ENCODE peak calls at places on chromosomes 3 and 15, in nine cellular contexts. C is transverse colon, Q is HCT116, J is breast epithelium, N is suprapubic skin, Y is stomach, O is endothelial cell of umbilical vein, T is sigmoid colon, B is spleen. Z is an unnamed sample.

GRCh38 chr3:62289922-62290321 is 83.4 kb downstream of the FEZF2 start:
- DNase-seq in C (no peak), Q (no peak), J (no peak), N (no peak), Y (no peak), O (no peak), T (no peak), B (no peak), Z (no peak)

GRCh38 chr15:39172380-39173281 is 408.2 kb upstream of the THBS1 start:
- DNase-seq in C (no peak), Q (no peak), J (no peak), N (no peak), Y (no peak), O (peak), T (peak), B (no peak), Z (peak)

GRCh38 chr3:38805765-38806386 is 10.1 kb downstream of the SCN10A start:
- DNase-seq in C (peak), Q (peak), J (no peak), N (no peak), Y (no peak), O (peak), T (no peak), B (no peak), Z (no peak)

GRCh38 chr15:82105458-82106205 is 59.8 kb upstream of the MEX3B start:
- DNase-seq in C (no peak), Q (no peak), J (no peak), N (no peak), Y (no peak), O (no peak), T (peak), B (no peak), Z (no peak)

GRCh38 chr3:127684871-127685707 is 12.3 kb downstream of the ABTB1 start:
- DNase-seq in C (no peak), Q (no peak), J (peak), N (peak), Y (no peak), O (no peak), T (peak), B (peak), Z (no peak)

GRCh38 chr15:70451861-70452653 is 311.3 kb downstream of the UACA start:
- DNase-seq in C (peak), Q (no peak), J (no peak), N (no peak), Y (peak), O (no peak), T (no peak), B (peak), Z (no peak)

GRCh38 chr3:185253645-185254410 is at the start of gene EHHADH:
- DNase-seq in C (peak), Q (peak), J (peak), N (peak), Y (peak), O (peak), T (peak), B (peak), Z (peak)

GRCh38 chr15:52257734-52258062 is 37.9 kb downstream of the MYO5C start:
- DNase-seq in C (no peak), Q (no peak), J (no peak), N (no peak), Y (no peak), O (no peak), T (no peak), B (no peak), Z (no peak)

GRCh38 chr3:149494022-149494758 is 19.7 kb downstream of the TM4SF4 start:
- DNase-seq in C (peak), Q (peak), J (peak), N (no peak), Y (peak), O (peak), T (peak), B (no peak), Z (no peak)

GRCh38 chr3:46861996-46862688 is 1.1 kb downstream of the MYL3 start:
- DNase-seq in C (no peak), Q (no peak), J (peak), N (peak), Y (no peak), O (no peak), T (peak), B (peak), Z (no peak)

GRCh38 chr3:69541059-69541471 is 155.2 kb upstream of the FRMD4B start:
- DNase-seq in C (no peak), Q (no peak), J (no peak), N (no peak), Y (no peak), O (no peak), T (no peak), B (no peak), Z (no peak)

GRCh38 chr15:58532126-58532525 is 100.3 kb downstream of the LIPC start:
- DNase-seq in C (no peak), Q (no peak), J (no peak), N (no peak), Y (no peak), O (no peak), T (no peak), B (no peak), Z (no peak)

GRCh38 chr3:118990818-118991560 is 43.7 kb downstream of the IGSF11 start:
- DNase-seq in C (no peak), Q (no peak), J (no peak), N (no peak), Y (no peak), O (no peak), T (no peak), B (no peak), Z (no peak)

GRCh38 chr3:44058022-44058867 is 183.4 kb upstream of the TOPAZ1 start:
- DNase-seq in C (peak), Q (no peak), J (no peak), N (no peak), Y (no peak), O (no peak), T (no peak), B (peak), Z (peak)

GRCh38 chr15:90184786-90185704 is 16.1 kb upstream of the SEMA4B start:
- DNase-seq in C (peak), Q (no peak), J (peak), N (no peak), Y (peak), O (no peak), T (peak), B (peak), Z (peak)
- TF ChIP-seq POLR2A in C (peak), Q (no peak), J (peak), N (no peak), Y (no peak), O (no peak), T (peak), B (no peak), Z (no peak)

GRCh38 chr15:90660195-90660995 is 56.8 kb upstream of the BLM start:
- DNase-seq in C (peak), Q (no peak), J (peak), N (peak), Y (peak), O (no peak), T (peak), B (peak), Z (peak)
- H3K27ac ChIP-seq in C (peak), Q (no peak), J (peak), N (peak), Y (peak), O (no peak), T (peak), B (peak), Z (peak)

GRCh38 chr3:5841609-5842008 is 654.1 kb downstream of the EDEM1 start:
- DNase-seq in C (no peak), Q (no peak), J (no peak), N (no peak), Y (no peak), O (no peak), T (no peak), B (no peak), Z (no peak)

DNA sequence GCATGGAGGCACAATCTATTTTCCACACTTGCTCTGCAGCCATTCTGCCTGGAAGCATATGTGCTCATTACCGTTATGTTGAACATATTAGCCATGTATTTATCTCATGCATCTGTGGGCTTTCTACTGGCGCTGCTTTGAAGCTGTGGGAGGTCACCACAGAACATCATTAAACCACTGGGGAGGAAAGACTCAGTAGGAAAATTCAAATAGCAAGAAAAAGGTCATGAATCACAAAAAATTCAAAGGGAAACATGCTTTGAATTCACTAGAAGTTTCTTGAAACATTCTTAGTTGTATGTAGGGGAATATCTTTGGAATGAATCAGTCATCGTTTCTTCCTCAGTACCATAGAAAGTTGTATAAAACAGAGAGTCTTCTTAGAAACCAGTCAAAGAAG is 652.6 kb downstream of the EDEM1 start:
- DNase-seq in C (no peak), Q (no peak), J (no peak), N (no peak), Y (no peak), O (no peak), T (no peak), B (no peak), Z (no peak)
- TF ChIP-seq POLR2AphosphoS5 in C (no peak), Q (no peak), J (no peak), N (no peak), Y (no peak), O (no peak), T (no peak), B (no peak), Z (no peak)

GRCh38 chr3:133573629-133574194 is at the start of gene CDV3:
- DNase-seq in C (no peak), Q (no peak), J (no peak), N (peak), Y (no peak), O (no peak), T (no peak), B (no peak), Z (no peak)

GRCh38 chr3:133573054-133573628 is 345 bp upstream of the CDV3 start:
- DNase-seq in C (peak), Q (peak), J (peak), N (peak), Y (peak), O (peak), T (peak), B (peak), Z (peak)

GRCh38 chr3:133575121-133575520 is 1.6 kb downstream of the CDV3 start:
- DNase-seq in C (no peak), Q (no peak), J (no peak), N (no peak), Y (no peak), O (peak), T (no peak), B (no peak), Z (no peak)

GRCh38 chr3:133576169-133576568 is 2.7 kb downstream of the CDV3 start:
- DNase-seq in C (no peak), Q (no peak), J (no peak), N (no peak), Y (no peak), O (peak), T (no peak), B (no peak), Z (no peak)

GRCh38 chr3:133574260-133574881 is 885 bp downstream of the CDV3 start:
- DNase-seq in C (peak), Q (no peak), J (peak), N (peak), Y (peak), O (peak), T (peak), B (peak), Z (peak)
- TF ChIP-seq POLR2A in C (peak), Q (no peak), J (no peak), N (peak), Y (no peak), O (peak), T (peak), B (peak), Z (peak)

GRCh38 chr15:64213646-64214045 is 50.8 kb upstream of the PPIB start:
- DNase-seq in C (no peak), Q (no peak), J (no peak), N (no peak), Y (no peak), O (no peak), T (no peak), B (no peak), Z (no peak)

GRCh38 chr15:64211696-64212095 is 48.9 kb upstream of the PPIB start:
- DNase-seq in C (no peak), Q (no peak), J (no peak), N (no peak), Y (no peak), O (no peak), T (no peak), B (no peak), Z (no peak)

GRCh38 chr15:64216722-64217428 is 54.1 kb upstream of the PPIB start:
- DNase-seq in C (no peak), Q (no peak), J (no peak), N (no peak), Y (no peak), O (peak), T (no peak), B (no peak), Z (no peak)

DNA sequence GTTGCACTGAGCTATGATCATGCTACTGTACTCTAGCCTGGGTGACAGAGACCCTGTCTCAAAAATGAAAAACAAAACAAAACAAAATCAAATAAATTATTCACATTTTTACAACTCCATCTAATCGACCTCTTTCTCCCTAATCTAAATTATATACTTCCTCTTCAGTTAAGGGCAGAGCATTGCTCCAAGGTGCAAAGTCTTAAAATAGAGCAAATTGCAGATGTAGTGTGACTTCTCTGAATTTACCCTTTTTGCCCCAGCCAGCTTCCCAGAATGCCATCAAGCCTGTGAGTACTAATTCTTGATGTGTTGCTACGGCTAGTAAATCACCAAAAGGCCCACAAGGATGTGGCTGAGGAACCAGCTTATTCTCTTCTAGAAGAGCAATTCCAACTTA is 53.3 kb upstream of the PPIB start:
- DNase-seq in C (no peak), Q (no peak), J (no peak), N (no peak), Y (no peak), O (no peak), T (no peak), B (no peak), Z (no peak)
- H3K27ac ChIP-seq in C (no peak), Q (no peak), J (no peak), N (no peak), Y (no peak), O (no peak), T (no peak), B (no peak), Z (no peak)

GRCh38 chr3:105868450-105868744 is 415 bp downstream of the CBLB start:
- DNase-seq in C (peak), Q (no peak), J (peak), N (peak), Y (peak), O (no peak), T (peak), B (peak), Z (peak)

GRCh38 chr3:105868745-105869530 is at the start of gene CBLB:
- DNase-seq in C (peak), Q (peak), J (peak), N (peak), Y (peak), O (peak), T (peak), B (peak), Z (peak)

GRCh38 chr3:105869982-105870381 is 1.2 kb upstream of the CBLB start:
- DNase-seq in C (no peak), Q (no peak), J (no peak), N (no peak), Y (no peak), O (no peak), T (no peak), B (no peak), Z (no peak)

GRCh38 chr3:105867690-105868449 is 942 bp downstream of the CBLB start:
- DNase-seq in C (no peak), Q (no peak), J (no peak), N (no peak), Y (no peak), O (peak), T (no peak), B (no peak), Z (no peak)

DNA sequence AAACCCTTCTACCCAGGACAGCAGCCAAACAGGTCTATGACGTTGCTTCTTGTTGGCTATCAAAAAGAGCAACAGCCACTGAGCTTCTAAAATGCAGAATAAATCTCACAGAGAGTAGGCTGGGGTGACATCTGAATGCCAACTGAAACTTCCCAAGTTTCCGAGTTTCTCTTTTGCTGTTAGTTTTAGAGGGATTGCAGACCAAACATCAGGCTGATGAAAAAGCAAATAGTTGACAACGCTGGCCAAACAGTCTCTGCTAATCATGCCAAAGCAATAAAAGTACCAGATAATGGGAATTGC is 670 bp upstream of the CBLB start:
- DNase-seq in C (no peak), Q (no peak), J (no peak), N (no peak), Y (no peak), O (no peak), T (no peak), B (no peak), Z (no peak)
- TF ChIP-seq POLR2AphosphoS5 in C (no peak), Q (peak), J (no peak), N (no peak), Y (no peak), O (no peak), T (no peak), B (no peak), Z (no peak)

GRCh38 chr15:64386291-64386690 is 1.3 kb upstream of the TRIP4 start:
- DNase-seq in C (no peak), Q (no peak), J (no peak), N (no peak), Y (no peak), O (no peak), T (peak), B (no peak), Z (no peak)

GRCh38 chr15:64383760-64384159 is 2.5 kb upstream of the PCLAF start:
- DNase-seq in C (no peak), Q (no peak), J (no peak), N (no peak), Y (no peak), O (no peak), T (no peak), B (no peak), Z (no peak)

GRCh38 chr15:64387562-64388168 is at the start of gene TRIP4:
- DNase-seq in C (peak), Q (peak), J (peak), N (peak), Y (peak), O (peak), T (peak), B (peak), Z (peak)
- TF ChIP-seq POLR2A in C (peak), Q (peak), J (no peak), N (no peak), Y (no peak), O (peak), T (no peak), B (peak), Z (peak)